ENCODE peak calls at places on chromosomes 16 and 17, in seven cellular contexts. B is HepG2, D is PC-9, X is fibroblast of lung, K is endothelial cell of umbilical vein, H is GM23338, W is K562. Z is an unnamed sample.

GRCh38 chr16:28293589-28293935 is 1.2 kb downstream of the SBK1 start:
- DNase-seq in B (no peak), D (no peak), X (no peak), K (no peak), H (peak; percentile 24), W (no peak), Z (no peak)

GRCh38 chr17:79674506-79675412 is 56.0 kb upstream of the ENPP7 start:
- DNase-seq in B (no peak), D (no peak), X (no peak), K (no peak), H (no peak), W (no peak), Z (no peak)

GRCh38 chr17:45693792-45694191 is 90.3 kb upstream of the CRHR1 start:
- DNase-seq in B (no peak), D (no peak), X (no peak), K (no peak), H (no peak), W (no peak), Z (no peak)

GRCh38 chr16:87854907-87855683 is 14.2 kb downstream of the SLC7A5 start:
- DNase-seq in B (no peak), D (no peak), X (no peak), K (no peak), H (no peak), W (no peak), Z (no peak)

GRCh38 chr17:8844229-8845218 is 22.9 kb downstream of the PIK3R6 start:
- DNase-seq in B (no peak), D (no peak), X (no peak), K (no peak), H (no peak), W (no peak), Z (no peak)

GRCh38 chr16:88815901-88816589 is 4.3 kb upstream of the APRT start:
- DNase-seq in B (peak; percentile 35), D (peak; percentile 63), X (no peak), K (peak; percentile 23), H (peak; percentile 63), W (no peak), Z (no peak)

GRCh38 chr17:59485018-59485417 is 80.4 kb upstream of the DHX40 start:
- DNase-seq in B (no peak), D (no peak), X (no peak), K (no peak), H (no peak), W (no peak), Z (no peak)

GRCh38 chr17:47618416-47618815 is 31.3 kb upstream of the KPNB1 start:
- DNase-seq in B (peak; percentile 17), D (no peak), X (no peak), K (peak; percentile 35), H (peak; percentile 59), W (no peak), Z (no peak)

GRCh38 chr16:11233727-11234376 is 22.2 kb downstream of the SOCS1 start:
- DNase-seq in B (no peak), D (no peak), X (no peak), K (no peak), H (peak; percentile 64), W (peak; percentile 63), Z (no peak)

GRCh38 chr16:85473909-85474640 is 139.0 kb upstream of the GSE1 start:
- DNase-seq in B (no peak), D (no peak), X (no peak), K (no peak), H (no peak), W (no peak), Z (no peak)

GRCh38 chr17:44083250-44083849 is 12.8 kb downstream of the G6PC3 start:
- DNase-seq in B (peak; percentile 88), D (peak; percentile 63), X (no peak), K (peak; percentile 26), H (no peak), W (peak; percentile 44), Z (peak; percentile 29)

GRCh38 chr17:38797828-38798227 is 1.5 kb downstream of the PIP4K2B start:
- DNase-seq in B (no peak), D (no peak), X (no peak), K (no peak), H (no peak), W (no peak), Z (no peak)
- H3K4me1 ChIP-seq in B (peaks cover 39% of the 10 kb centered on the region), D (peaks cover 23% of the 10 kb centered on the region), X (peaks cover 11% of the 10 kb centered on the region), K (peaks cover 17% of the 10 kb centered on the region), H (peaks cover 16% of the 10 kb centered on the region), W (peaks cover 20% of the 10 kb centered on the region), Z (peaks cover 17% of the 10 kb centered on the region)

GRCh38 chr16:56189990-56190902 is 1.0 kb upstream of the GNAO1 start:
- DNase-seq in B (no peak), D (no peak), X (no peak), K (peak; percentile 6), H (peak; percentile 57), W (no peak), Z (no peak)
- TF ChIP-seq EZH2 in B (peak; percentile 97), D (no peak), X (peak; percentile 69), K (no peak), H (peak; percentile 58), W (no peak), Z (peak; percentile 89)

DNA sequence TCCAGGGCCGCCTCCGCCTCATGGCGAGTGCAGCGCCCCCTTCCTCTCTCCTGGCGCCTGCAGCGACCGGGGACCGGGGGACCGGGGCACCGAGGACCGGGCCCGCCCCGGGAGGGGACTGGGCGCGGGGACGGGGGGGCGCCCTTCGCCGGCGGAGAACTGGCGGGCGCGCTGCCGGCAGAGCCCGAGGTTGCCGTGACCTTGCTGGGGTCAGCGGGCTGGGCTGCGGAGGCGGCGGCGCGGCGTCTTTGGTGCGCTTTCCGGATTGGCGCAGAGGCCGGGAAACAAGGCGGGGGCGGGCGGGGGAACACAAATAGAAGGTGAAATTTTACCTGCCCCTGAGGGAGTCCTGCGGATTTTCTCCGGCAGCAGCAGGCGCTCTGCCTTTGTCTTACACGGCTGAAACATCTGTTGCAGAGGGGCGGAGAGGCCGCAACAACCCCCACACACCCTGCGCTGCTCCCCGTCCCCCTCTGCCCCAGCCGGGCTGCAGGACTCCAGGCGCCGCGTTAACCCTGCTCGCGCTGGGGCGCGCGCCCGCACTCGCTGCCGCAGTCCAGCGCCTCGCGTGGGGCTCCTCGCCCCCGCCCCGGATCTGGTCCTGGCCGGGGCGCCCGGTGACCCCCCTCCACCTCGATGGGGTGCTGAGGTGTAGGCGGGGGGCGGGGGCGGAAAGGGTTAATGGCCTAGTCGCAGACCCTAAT is 53.5 kb downstream of the SREBF1 start:
- DNase-seq in B (no peak), D (peak; percentile 70), X (peak; percentile 40), K (peak; percentile 32), H (peak; percentile 89), W (peak; percentile 51), Z (peak; percentile 50)
- TF ChIP-seq CTCF in B (peak; percentile 37), D (no peak), X (no peak), K (no peak), H (peak; percentile 45), W (peak; percentile 9), Z (peak; percentile 24)

GRCh38 chr17:56899403-56899802 is 14.4 kb downstream of the TRIM25 start:
- DNase-seq in B (no peak), D (no peak), X (no peak), K (peak; percentile 56), H (no peak), W (no peak), Z (no peak)
- H3K4me1 ChIP-seq in B (peaks cover 13% of the 10 kb centered on the region), D (peaks cover 6% of the 10 kb centered on the region), X (no peaks in the 10 kb centered on the region), K (peaks cover 27% of the 10 kb centered on the region), H (peaks cover 6% of the 10 kb centered on the region), W (no peaks in the 10 kb centered on the region), Z (peaks cover 15% of the 10 kb centered on the region)